ENCODE peak calls at places on chromosome 9, in seven cellular contexts. L is endodermal cell; Y is fibroblast of lung; K is activated CD8-positive, alpha-beta T cell treated with anti-CD3 and anti-CD28 coated beads for 36 hours; O is neural crest cell; M is heart right ventricle; A is WTC11. E is an unnamed sample.

GRCh38 chr9:115341401-115341800 is 223.4 kb upstream of the TNC start:
- DNase-seq in L (no peak), Y (no peak), K (no peak), O (no peak), M (no peak), A (no peak), E (no peak)

GRCh38 chr9:133608382-133608781 is 807 bp downstream of the FAM163B start:
- DNase-seq in L (no peak), Y (no peak), K (no peak), O (no peak), M (no peak), A (no peak), E (no peak)

GRCh38 chr9:112556497-112557085 is 70.0 kb downstream of the KIAA1958 start:
- DNase-seq in L (no peak), Y (peak), K (no peak), O (no peak), M (no peak), A (no peak), E (no peak)

GRCh38 chr9:127980706-127981558 is at the start of gene EEIG1:
- DNase-seq in L (peak), Y (peak), K (peak), O (peak), M (peak), A (peak), E (peak)

GRCh38 chr9:98917691-98918487 is 25.8 kb upstream of the COL15A1 start:
- DNase-seq in L (peak), Y (no peak), K (no peak), O (no peak), M (no peak), A (no peak), E (no peak)

GRCh38 chr9:37503736-37504135 is 18.0 kb downstream of the POLR1E start:
- DNase-seq in L (no peak), Y (peak), K (peak), O (no peak), M (no peak), A (no peak), E (no peak)

GRCh38 chr9:123928471-123929176 is 1.3 kb downstream of the DENND1A start:
- DNase-seq in L (no peak), Y (peak), K (peak), O (no peak), M (no peak), A (no peak), E (no peak)

GRCh38 chr9:77793909-77794308 is 145.8 kb upstream of the GNA14 start:
- DNase-seq in L (no peak), Y (peak), K (no peak), O (no peak), M (no peak), A (no peak), E (no peak)

GRCh38 chr9:94937214-94937903 is 210.9 kb downstream of the AOPEP start:
- DNase-seq in L (no peak), Y (peak), K (no peak), O (no peak), M (no peak), A (no peak), E (no peak)

GRCh38 chr9:76759726-76760125 is 4.5 kb upstream of the PCA3 start:
- DNase-seq in L (no peak), Y (no peak), K (no peak), O (no peak), M (no peak), A (no peak), E (no peak)

GRCh38 chr9:4073371-4073770 is 226.5 kb downstream of the GLIS3 start:
- DNase-seq in L (peak), Y (no peak), K (peak), O (no peak), M (no peak), A (peak), E (no peak)

GRCh38 chr9:14563902-14564578 is 129.2 kb downstream of the ZDHHC21 start:
- DNase-seq in L (no peak), Y (no peak), K (no peak), O (no peak), M (no peak), A (no peak), E (no peak)

GRCh38 chr9:134391319-134392231 is 65.3 kb downstream of the RXRA start:
- DNase-seq in L (no peak), Y (no peak), K (peak), O (no peak), M (no peak), A (no peak), E (no peak)

GRCh38 chr9:123893831-123894460 is 36.0 kb downstream of the DENND1A start:
- DNase-seq in L (no peak), Y (peak), K (no peak), O (no peak), M (no peak), A (no peak), E (no peak)

GRCh38 chr9:123401879-123402513 is 46.0 kb downstream of the CRB2 start:
- DNase-seq in L (peak), Y (peak), K (peak), O (peak), M (no peak), A (peak), E (no peak)

GRCh38 chr9:105399117-105399516 is 48.7 kb upstream of the FSD1L start:
- DNase-seq in L (no peak), Y (no peak), K (no peak), O (no peak), M (no peak), A (no peak), E (no peak)

GRCh38 chr9:110880123-110880522 is 158.1 kb downstream of the LPAR1 start:
- DNase-seq in L (no peak), Y (peak), K (no peak), O (no peak), M (no peak), A (no peak), E (no peak)

GRCh38 chr9:127449332-127449966 is 1.8 kb downstream of the RPL12 start:
- DNase-seq in L (no peak), Y (no peak), K (no peak), O (no peak), M (no peak), A (no peak), E (no peak)

GRCh38 chr9:120874861-120875565 is 2.0 kb downstream of the PHF19 start:
- DNase-seq in L (no peak), Y (no peak), K (no peak), O (no peak), M (no peak), A (no peak), E (no peak)

GRCh38 chr9:87667164-87667738 is 58.7 kb upstream of the CTSL start:
- DNase-seq in L (peak), Y (no peak), K (peak), O (no peak), M (no peak), A (peak), E (no peak)
- TF ChIP-seq CTCF in L (peak), Y (peak), K (no peak), O (peak), M (no peak), A (no peak), E (no peak)

GRCh38 chr9:137948642-137949041 is 71.1 kb downstream of the CACNA1B start:
- DNase-seq in L (no peak), Y (no peak), K (no peak), O (no peak), M (no peak), A (no peak), E (no peak)
- TF ChIP-seq CTCF in L (no peak), Y (no peak), K (no peak), O (no peak), M (no peak), A (no peak), E (no peak)

GRCh38 chr9:91191443-91192378 is 170.0 kb downstream of the AUH start:
- DNase-seq in L (no peak), Y (no peak), K (peak), O (no peak), M (no peak), A (no peak), E (no peak)

GRCh38 chr9:91192379-91192775 is 169.3 kb downstream of the AUH start:
- DNase-seq in L (no peak), Y (peak), K (peak), O (no peak), M (no peak), A (no peak), E (no peak)

GRCh38 chr9:91195372-91196012 is 166.2 kb downstream of the AUH start:
- DNase-seq in L (no peak), Y (no peak), K (no peak), O (no peak), M (no peak), A (no peak), E (no peak)

GRCh38 chr9:91193658-91194391 is 167.9 kb downstream of the AUH start:
- DNase-seq in L (peak), Y (peak), K (peak), O (peak), M (peak), A (peak), E (peak)

DNA sequence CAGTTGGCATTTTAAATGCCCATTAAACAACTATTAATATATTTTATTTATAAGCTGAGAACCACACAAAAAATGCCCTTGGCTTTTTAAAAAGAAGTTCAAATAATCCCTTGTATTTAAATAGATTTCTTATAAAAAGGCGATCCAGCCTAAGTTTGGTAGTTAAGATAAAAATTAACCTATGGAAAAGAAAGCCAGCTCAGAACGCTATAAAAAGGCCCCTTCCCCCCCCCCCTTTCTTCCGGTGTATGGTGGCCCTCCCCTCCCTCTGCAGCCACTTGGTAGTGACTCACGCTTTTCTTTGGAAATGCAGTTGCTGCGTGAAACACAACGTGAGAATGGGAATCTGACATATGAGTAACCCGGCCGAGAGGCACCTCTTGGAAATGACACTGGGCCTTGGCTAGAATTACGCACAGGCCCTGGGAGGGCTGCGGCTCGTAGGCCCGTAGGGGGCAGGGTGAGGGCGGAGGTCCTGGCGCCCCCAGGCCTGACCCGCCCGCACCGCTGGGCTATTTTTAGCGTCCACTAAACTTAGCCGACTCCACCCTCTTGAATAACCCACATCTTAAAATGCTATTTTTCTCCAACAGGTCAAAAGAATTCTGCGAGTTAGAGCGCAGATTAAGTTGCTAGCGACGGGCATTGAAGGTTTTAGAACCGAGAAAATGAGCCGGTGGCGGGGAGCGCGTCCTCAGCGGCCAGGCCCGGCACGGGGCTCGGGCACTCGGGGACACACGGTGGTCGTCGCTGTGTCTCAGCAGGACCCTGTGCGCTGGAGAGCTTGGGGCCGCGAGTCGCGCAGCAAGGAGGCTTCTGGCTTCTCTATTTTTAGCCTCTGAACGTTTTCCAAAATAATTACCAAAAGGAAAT is 168.7 kb downstream of the AUH start:
- DNase-seq in L (peak), Y (peak), K (peak), O (peak), M (peak), A (peak), E (peak)
- TF ChIP-seq CTCF in L (peak), Y (no peak), K (no peak), O (peak), M (peak), A (no peak), E (peak)

DNA sequence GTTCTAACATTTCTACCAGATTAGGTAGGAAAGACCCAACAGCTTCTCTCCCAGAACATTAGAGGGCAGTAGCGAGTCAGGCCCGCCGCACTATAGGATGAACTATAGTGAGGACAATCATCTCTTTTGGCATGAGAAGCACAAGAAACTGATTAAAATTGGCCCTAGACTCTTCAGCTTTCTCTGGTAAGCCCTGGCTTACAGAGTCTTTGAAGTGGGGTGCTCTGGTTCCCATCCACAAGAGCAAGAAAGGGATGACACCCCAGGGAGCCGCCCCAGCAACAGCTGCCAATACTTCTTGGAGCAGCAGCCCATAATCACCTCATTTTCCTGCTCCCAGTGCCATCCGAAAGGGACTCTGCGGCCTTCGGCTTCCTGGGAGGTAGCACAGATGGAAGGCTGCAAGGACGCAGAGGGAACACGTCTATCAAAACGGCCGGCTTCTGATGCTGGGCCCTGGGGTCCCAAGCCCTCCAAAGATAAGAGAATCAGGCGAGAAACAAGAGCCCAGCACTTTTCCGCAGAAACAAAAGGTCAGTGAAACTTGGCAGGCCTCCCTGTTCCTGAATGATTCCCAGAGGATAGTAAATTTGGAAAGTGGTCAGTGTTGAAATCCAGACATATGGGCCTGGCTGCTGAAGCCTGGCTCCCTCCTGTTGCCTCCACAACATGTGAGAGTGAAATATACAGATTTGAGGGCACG is 69.3 kb downstream of the HSD17B3 start:
- DNase-seq in L (peak), Y (no peak), K (peak), O (peak), M (peak), A (peak), E (peak)
- TF ChIP-seq CTCF in L (peak), Y (peak), K (peak), O (peak), M (peak), A (peak), E (peak)

DNA sequence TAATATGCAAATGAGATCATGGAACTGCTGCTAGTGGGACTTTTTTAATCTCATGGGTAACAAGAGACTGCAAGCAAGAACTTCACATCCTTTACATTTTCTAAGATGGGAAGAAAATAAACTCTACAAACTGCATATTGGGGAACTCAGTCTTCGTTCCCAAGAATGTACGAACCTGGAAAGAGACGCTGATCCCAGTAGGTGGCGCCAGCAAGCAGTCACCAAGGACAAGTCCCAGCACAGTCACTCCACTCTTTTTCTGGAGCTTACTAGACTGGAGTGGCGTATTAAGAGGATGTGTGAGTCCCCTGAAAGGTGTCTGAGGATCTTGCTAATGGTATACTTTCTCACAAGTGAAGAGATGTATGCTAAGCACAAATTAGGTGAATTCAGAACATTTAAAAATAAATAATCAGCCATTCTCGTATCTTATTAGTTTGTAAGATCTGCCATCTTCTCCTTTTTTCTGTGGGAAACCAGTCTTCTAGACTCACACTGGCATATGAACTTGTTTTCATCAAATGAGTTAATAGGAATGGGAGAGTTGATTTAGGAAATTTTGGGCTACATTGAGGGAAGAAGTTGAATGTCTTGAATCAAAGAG is 16.0 kb upstream of the PUM3 start:
- DNase-seq in L (peak), Y (peak), K (peak), O (peak), M (peak), A (peak), E (peak)
- TF ChIP-seq CTCF in L (peak), Y (peak), K (peak), O (peak), M (peak), A (peak), E (peak)

DNA sequence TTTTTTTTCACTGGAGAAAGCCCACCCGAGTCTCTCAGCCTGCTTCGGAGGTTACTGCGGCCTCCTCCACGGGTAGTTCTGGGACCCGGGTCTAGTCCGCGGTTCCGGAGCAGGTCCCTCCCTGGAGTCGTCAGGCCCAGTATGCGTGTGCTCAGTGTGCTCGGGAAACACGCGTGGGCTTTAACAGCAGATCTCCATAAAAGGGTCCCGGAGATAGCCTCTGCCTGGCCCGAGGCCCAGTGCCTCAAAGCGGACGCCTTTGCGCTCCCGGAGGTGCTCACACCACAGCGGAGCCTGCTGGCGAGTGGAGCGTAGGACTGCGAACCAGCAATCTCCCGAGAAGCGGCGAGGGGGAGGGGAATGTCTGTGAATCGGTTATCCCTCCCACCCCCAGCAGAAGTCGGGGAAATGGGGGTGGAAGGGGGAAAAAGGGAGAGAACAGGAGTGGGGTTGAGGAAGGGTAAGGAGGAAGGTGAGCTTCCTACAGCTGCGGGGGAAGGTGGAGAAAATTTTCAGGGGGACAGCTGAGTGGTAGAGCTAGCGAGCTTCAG is 28.7 kb downstream of the CDKN2A start:
- DNase-seq in L (peak), Y (peak), K (peak), O (peak), M (peak), A (peak), E (no peak)
- TF ChIP-seq CTCF in L (peak), Y (peak), K (peak), O (peak), M (peak), A (no peak), E (no peak)

GRCh38 chr9:107024193-107024592 is 161.2 kb downstream of the ZNF462 start:
- DNase-seq in L (no peak), Y (peak), K (no peak), O (no peak), M (no peak), A (no peak), E (no peak)
- TF ChIP-seq CTCF in L (no peak), Y (no peak), K (no peak), O (no peak), M (no peak), A (no peak), E (no peak)

E was measured in uterus.